ENCODE peak calls at places on chromosome X, in nine cellular contexts. L is HEK293T, I is fibroblast of the aortic adventitia, N is T-cell, U is T-helper 1 cell, A is amygdala, O is mucosa of descending colon, D is NCI-H2029, V is NCI-H510A treated with DMSO at 0.1 percent for 48 hours. E is an unnamed sample.

GRCh38 chrX:21905209-21905735 is 35.2 kb upstream of the SMS start:
- DNase-seq in L (no peak), I (no peak), N (no peak), U (no peak), A (no peak), O (no peak), D (peak; percentile 35), V (no peak), E (no peak)

GRCh38 chrX:40945366-40945713 is 139.9 kb upstream of the USP9X start:
- DNase-seq in L (peak; percentile 42), I (peak; percentile 83), N (no peak), U (no peak), A (peak; percentile 5), O (no peak), D (no peak), V (no peak), E (no peak)

GRCh38 chrX:102934624-102935023 is 2.4 kb upstream of the RAB40AL start:
- DNase-seq in L (peak; percentile 68), I (peak; percentile 37), N (peak; percentile 23), U (peak; percentile 1), A (peak; percentile 3), O (no peak), D (no peak), V (no peak), E (no peak)

GRCh38 chrX:9912341-9912740 is 54.8 kb upstream of the CLDN34 start:
- DNase-seq in L (no peak), I (no peak), N (no peak), U (no peak), A (no peak), O (no peak), D (no peak), V (peak; percentile 40), E (no peak)

GRCh38 chrX:97524340-97524739 is 640.6 kb downstream of the RPA4 start:
- DNase-seq in L (no peak), I (peak; percentile 16), N (no peak), U (no peak), A (no peak), O (no peak), D (no peak), V (no peak), E (peak; percentile 22)

GRCh38 chrX:142873214-142873613 is 152.5 kb upstream of the SPANXN4 start:
- DNase-seq in L (no peak), I (no peak), N (no peak), U (no peak), A (no peak), O (no peak), D (no peak), V (no peak), E (no peak)

GRCh38 chrX:30900227-30900626 is 11.2 kb upstream of the TAB3 start:
- DNase-seq in L (no peak), I (peak; percentile 39), N (no peak), U (no peak), A (no peak), O (no peak), D (no peak), V (no peak), E (no peak)

GRCh38 chrX:141375011-141375730 is 132.9 kb upstream of the SPANXC start:
- DNase-seq in L (no peak), I (peak; percentile 55), N (no peak), U (no peak), A (no peak), O (no peak), D (no peak), V (no peak), E (no peak)

GRCh38 chrX:16005899-16006298 is 117.5 kb upstream of the GRPR start:
- DNase-seq in L (no peak), I (peak; percentile 16), N (no peak), U (no peak), A (no peak), O (no peak), D (no peak), V (no peak), E (no peak)

GRCh38 chrX:23331701-23332100 is 2.9 kb upstream of the PTCHD1 start:
- DNase-seq in L (no peak), I (no peak), N (no peak), U (no peak), A (no peak), O (no peak), D (no peak), V (no peak), E (no peak)

GRCh38 chrX:123422875-123423274 is 238.8 kb downstream of the GRIA3 start:
- DNase-seq in L (peak; percentile 51), I (peak; percentile 65), N (no peak), U (no peak), A (peak; percentile 15), O (no peak), D (no peak), V (peak; percentile 26), E (no peak)

GRCh38 chrX:100687546-100687945 is 43.5 kb downstream of the SRPX2 start:
- DNase-seq in L (no peak), I (no peak), N (no peak), U (no peak), A (no peak), O (no peak), D (no peak), V (no peak), E (no peak)

GRCh38 chrX:110211340-110211739 is 106.5 kb downstream of the AMMECR1 start:
- DNase-seq in L (no peak), I (no peak), N (no peak), U (no peak), A (no peak), O (no peak), D (no peak), V (no peak), E (no peak)

GRCh38 chrX:10833299-10834169 is 213.1 kb upstream of the MID1 start:
- DNase-seq in L (peak; percentile 37), I (peak; percentile 55), N (no peak), U (no peak), A (no peak), O (peak; percentile 74), D (peak; percentile 10), V (peak; percentile 24), E (peak; percentile 50)

GRCh38 chrX:136336623-136337022 is 35.9 kb downstream of the ADGRG4 start:
- DNase-seq in L (peak; percentile 12), I (peak; percentile 4), N (no peak), U (no peak), A (no peak), O (no peak), D (no peak), V (no peak), E (no peak)

GRCh38 chrX:153626863-153627674 is 19.9 kb upstream of the DUSP9 start:
- DNase-seq in L (no peak), I (no peak), N (no peak), U (no peak), A (no peak), O (no peak), D (no peak), V (no peak), E (no peak)

GRCh38 chrX:43002526-43003203 is 224.7 kb upstream of the PPP1R2C start:
- DNase-seq in L (no peak), I (no peak), N (no peak), U (no peak), A (no peak), O (no peak), D (no peak), V (no peak), E (no peak)

GRCh38 chrX:111006119-111006518 is 89.9 kb upstream of the PAK3 start:
- DNase-seq in L (no peak), I (no peak), N (no peak), U (no peak), A (no peak), O (no peak), D (no peak), V (no peak), E (no peak)

GRCh38 chrX:70062961-70063550 is 799 bp downstream of the OTUD6A start:
- DNase-seq in L (no peak), I (no peak), N (no peak), U (no peak), A (no peak), O (no peak), D (no peak), V (no peak), E (no peak)

GRCh38 chrX:153816821-153817220 is 13.5 kb downstream of the PDZD4 start:
- DNase-seq in L (no peak), I (no peak), N (peak; percentile 44), U (no peak), A (no peak), O (no peak), D (no peak), V (no peak), E (no peak)

GRCh38 chrX:12240491-12240890 is 102.2 kb downstream of the FRMPD4 start:
- DNase-seq in L (no peak), I (no peak), N (no peak), U (no peak), A (no peak), O (no peak), D (no peak), V (no peak), E (peak; percentile 27)

GRCh38 chrX:111086521-111087127 is 9.4 kb upstream of the PAK3 start:
- DNase-seq in L (no peak), I (no peak), N (no peak), U (no peak), A (no peak), O (no peak), D (no peak), V (no peak), E (no peak)